ENCODE peak calls at places on chromosome 4, in eight cellular contexts. One of them, this sample, is unnamed. For H3K27me3, the result is how much of the 10 kb centered on the place peaks cover.

GRCh38 chr4:968221-968620 is 5.1 kb downstream of the DGKQ start:
- DNase-seq in MM.1S: no peak
- DNase-seq in Peyer's patch: no peak
- DNase-seq in tibial nerve: no peak
- DNase-seq in heart right ventricle: no peak
- DNase-seq in spleen: peak
- DNase-seq in ovary: no peak
- DNase-seq in psoas muscle: no peak
- DNase-seq in this sample: no peak

GRCh38 chr4:176273741-176274140 is 4.7 kb upstream of the ASB5 start:
- DNase-seq in psoas muscle: no peak
- DNase-seq in heart right ventricle: no peak
- DNase-seq in Peyer's patch: no peak
- DNase-seq in tibial nerve: no peak
- DNase-seq in MM.1S: no peak
- DNase-seq in ovary: no peak
- DNase-seq in spleen: no peak
- DNase-seq in this sample: no peak

GRCh38 chr4:910366-911091 is 21.6 kb downstream of the GAK start:
- DNase-seq in Peyer's patch: no peak
- DNase-seq in spleen: peak
- DNase-seq in MM.1S: no peak
- DNase-seq in psoas muscle: peak
- DNase-seq in ovary: no peak
- DNase-seq in tibial nerve: no peak
- DNase-seq in heart right ventricle: no peak
- DNase-seq in this sample: no peak

GRCh38 chr4:137749466-137749865 is 217.2 kb upstream of the PCDH18 start:
- DNase-seq in MM.1S: no peak
- DNase-seq in spleen: no peak
- DNase-seq in heart right ventricle: no peak
- DNase-seq in psoas muscle: no peak
- DNase-seq in Peyer's patch: no peak
- DNase-seq in ovary: no peak
- DNase-seq in tibial nerve: no peak
- DNase-seq in this sample: no peak

GRCh38 chr4:14375816-14376215 is 626.5 kb upstream of the CPEB2 start:
- DNase-seq in Peyer's patch: no peak
- DNase-seq in heart right ventricle: no peak
- DNase-seq in spleen: no peak
- DNase-seq in tibial nerve: no peak
- DNase-seq in ovary: no peak
- DNase-seq in psoas muscle: no peak
- DNase-seq in MM.1S: no peak
- DNase-seq in this sample: no peak

GRCh38 chr4:123986268-123986798 is 589.7 kb downstream of the SPRY1 start:
- DNase-seq in psoas muscle: peak
- DNase-seq in ovary: peak
- DNase-seq in MM.1S: no peak
- DNase-seq in spleen: no peak
- DNase-seq in Peyer's patch: no peak
- DNase-seq in tibial nerve: peak
- DNase-seq in heart right ventricle: peak
- DNase-seq in this sample: peak

GRCh38 chr4:121182296-121182695 is 18.2 kb upstream of the TNIP3 start:
- DNase-seq in ovary: no peak
- DNase-seq in spleen: no peak
- DNase-seq in tibial nerve: no peak
- DNase-seq in Peyer's patch: no peak
- DNase-seq in psoas muscle: no peak
- DNase-seq in heart right ventricle: no peak
- DNase-seq in MM.1S: peak
- DNase-seq in this sample: no peak

GRCh38 chr4:173527103-173527876 is 2.7 kb downstream of the HAND2 start:
- DNase-seq in spleen: no peak
- DNase-seq in tibial nerve: no peak
- DNase-seq in psoas muscle: no peak
- DNase-seq in MM.1S: no peak
- DNase-seq in heart right ventricle: no peak
- DNase-seq in Peyer's patch: no peak
- DNase-seq in ovary: peak
- DNase-seq in this sample: no peak

GRCh38 chr4:13539721-13540445 is 4.4 kb downstream of the NKX3-2 start:
- DNase-seq in ovary: no peak
- DNase-seq in heart right ventricle: no peak
- DNase-seq in MM.1S: peak
- DNase-seq in spleen: no peak
- DNase-seq in psoas muscle: no peak
- DNase-seq in tibial nerve: no peak
- DNase-seq in Peyer's patch: no peak
- DNase-seq in this sample: no peak

GRCh38 chr4:39825741-39826231 is 127.8 kb downstream of the UBE2K start:
- DNase-seq in spleen: no peak
- DNase-seq in ovary: no peak
- DNase-seq in heart right ventricle: no peak
- DNase-seq in Peyer's patch: no peak
- DNase-seq in MM.1S: no peak
- DNase-seq in psoas muscle: no peak
- DNase-seq in tibial nerve: no peak
- DNase-seq in this sample: no peak

GRCh38 chr4:113825272-113825671 is 63.7 kb upstream of the CAMK2D start:
- DNase-seq in Peyer's patch: no peak
- DNase-seq in tibial nerve: no peak
- DNase-seq in spleen: no peak
- DNase-seq in psoas muscle: no peak
- DNase-seq in ovary: no peak
- DNase-seq in heart right ventricle: no peak
- DNase-seq in MM.1S: peak
- DNase-seq in this sample: no peak

GRCh38 chr4:147456706-147457105 is 24.2 kb upstream of the EDNRA start:
- DNase-seq in tibial nerve: no peak
- DNase-seq in MM.1S: no peak
- DNase-seq in ovary: no peak
- DNase-seq in heart right ventricle: no peak
- DNase-seq in Peyer's patch: no peak
- DNase-seq in psoas muscle: no peak
- DNase-seq in spleen: no peak
- DNase-seq in this sample: no peak

GRCh38 chr4:52850406-52851119 is 11.6 kb upstream of the RASL11B start:
- DNase-seq in ovary: no peak
- DNase-seq in MM.1S: no peak
- DNase-seq in spleen: no peak
- DNase-seq in heart right ventricle: no peak
- DNase-seq in tibial nerve: no peak
- DNase-seq in psoas muscle: no peak
- DNase-seq in Peyer's patch: no peak
- DNase-seq in this sample: no peak

GRCh38 chr4:174595141-174595929 is 73.0 kb upstream of the HPGD start:
- DNase-seq in psoas muscle: no peak
- DNase-seq in tibial nerve: no peak
- DNase-seq in heart right ventricle: no peak
- DNase-seq in Peyer's patch: no peak
- DNase-seq in ovary: no peak
- DNase-seq in spleen: no peak
- DNase-seq in MM.1S: no peak
- DNase-seq in this sample: no peak

GRCh38 chr4:129377131-129377845 is 281.3 kb downstream of the C4orf33 start:
- DNase-seq in spleen: no peak
- DNase-seq in psoas muscle: no peak
- DNase-seq in heart right ventricle: no peak
- DNase-seq in ovary: no peak
- DNase-seq in tibial nerve: no peak
- DNase-seq in Peyer's patch: no peak
- DNase-seq in MM.1S: no peak
- DNase-seq in this sample: no peak

GRCh38 chr4:15420642-15421041 is 7.2 kb upstream of the C1QTNF7 start:
- DNase-seq in spleen: no peak
- DNase-seq in MM.1S: no peak
- DNase-seq in ovary: peak
- DNase-seq in Peyer's patch: no peak
- DNase-seq in tibial nerve: no peak
- DNase-seq in psoas muscle: no peak
- DNase-seq in heart right ventricle: no peak
- DNase-seq in this sample: no peak

GRCh38 chr4:110515676-110516075 is 39.7 kb downstream of the ENPEP start:
- DNase-seq in Peyer's patch: no peak
- DNase-seq in spleen: no peak
- DNase-seq in MM.1S: peak
- DNase-seq in heart right ventricle: no peak
- DNase-seq in ovary: no peak
- DNase-seq in psoas muscle: no peak
- DNase-seq in tibial nerve: no peak
- DNase-seq in this sample: no peak

GRCh38 chr4:33914386-33914785 is 2329.9 kb downstream of the ARAP2 start:
- DNase-seq in psoas muscle: no peak
- DNase-seq in ovary: no peak
- DNase-seq in heart right ventricle: no peak
- DNase-seq in MM.1S: no peak
- DNase-seq in spleen: no peak
- DNase-seq in Peyer's patch: no peak
- DNase-seq in tibial nerve: no peak
- DNase-seq in this sample: no peak

GRCh38 chr4:168550071-168550766 is 53.4 kb downstream of the PALLD start:
- DNase-seq in heart right ventricle: no peak
- DNase-seq in spleen: no peak
- DNase-seq in MM.1S: no peak
- DNase-seq in tibial nerve: no peak
- DNase-seq in Peyer's patch: no peak
- DNase-seq in psoas muscle: no peak
- DNase-seq in ovary: no peak
- DNase-seq in this sample: no peak

GRCh38 chr4:76523593-76523992 is 88.6 kb downstream of the SHROOM3 start:
- DNase-seq in ovary: no peak
- DNase-seq in spleen: no peak
- DNase-seq in Peyer's patch: no peak
- DNase-seq in MM.1S: no peak
- DNase-seq in heart right ventricle: peak
- DNase-seq in tibial nerve: no peak
- DNase-seq in psoas muscle: no peak
- DNase-seq in this sample: no peak

GRCh38 chr4:55475394-55476243 is 71.1 kb downstream of the CLOCK start:
- DNase-seq in psoas muscle: no peak
- DNase-seq in spleen: no peak
- DNase-seq in heart right ventricle: no peak
- DNase-seq in tibial nerve: no peak
- DNase-seq in Peyer's patch: no peak
- DNase-seq in ovary: no peak
- DNase-seq in MM.1S: no peak
- DNase-seq in this sample: no peak

GRCh38 chr4:78047366-78047765 is 9.8 kb upstream of the FRAS1 start:
- DNase-seq in heart right ventricle: no peak
- DNase-seq in ovary: no peak
- DNase-seq in Peyer's patch: no peak
- DNase-seq in spleen: no peak
- DNase-seq in MM.1S: no peak
- DNase-seq in tibial nerve: no peak
- DNase-seq in psoas muscle: no peak
- DNase-seq in this sample: no peak

GRCh38 chr4:153651041-153651960 is 32.8 kb upstream of the TLR2 start:
- DNase-seq in MM.1S: no peak
- DNase-seq in tibial nerve: peak
- DNase-seq in Peyer's patch: peak
- DNase-seq in psoas muscle: no peak
- DNase-seq in spleen: peak
- DNase-seq in ovary: no peak
- DNase-seq in heart right ventricle: peak
- DNase-seq in this sample: no peak

GRCh38 chr4:25290490-25291067 is 22.0 kb upstream of the ZCCHC4 start:
- DNase-seq in MM.1S: no peak
- DNase-seq in Peyer's patch: no peak
- DNase-seq in psoas muscle: no peak
- DNase-seq in spleen: no peak
- DNase-seq in tibial nerve: no peak
- DNase-seq in heart right ventricle: no peak
- DNase-seq in ovary: no peak
- DNase-seq in this sample: no peak
- H3K27me3 ChIP-seq in MM.1S: under half
- H3K27me3 ChIP-seq in Peyer's patch: under half
- H3K27me3 ChIP-seq in psoas muscle: under half
- H3K27me3 ChIP-seq in spleen: under half
- H3K27me3 ChIP-seq in tibial nerve: under half
- H3K27me3 ChIP-seq in heart right ventricle: under half
- H3K27me3 ChIP-seq in ovary: under half
- H3K27me3 ChIP-seq in this sample: under half

GRCh38 chr4:41164405-41164804 is 49.9 kb downstream of the APBB2 start:
- DNase-seq in psoas muscle: no peak
- DNase-seq in ovary: no peak
- DNase-seq in heart right ventricle: no peak
- DNase-seq in tibial nerve: no peak
- DNase-seq in spleen: no peak
- DNase-seq in Peyer's patch: no peak
- DNase-seq in MM.1S: no peak
- DNase-seq in this sample: no peak
- TF ChIP-seq CTCF in psoas muscle: no peak
- TF ChIP-seq CTCF in ovary: no peak
- TF ChIP-seq CTCF in heart right ventricle: no peak
- TF ChIP-seq CTCF in tibial nerve: no peak
- TF ChIP-seq CTCF in spleen: no peak
- TF ChIP-seq CTCF in Peyer's patch: no peak
- TF ChIP-seq CTCF in MM.1S: no peak
- TF ChIP-seq CTCF in this sample: no peak

DNA sequence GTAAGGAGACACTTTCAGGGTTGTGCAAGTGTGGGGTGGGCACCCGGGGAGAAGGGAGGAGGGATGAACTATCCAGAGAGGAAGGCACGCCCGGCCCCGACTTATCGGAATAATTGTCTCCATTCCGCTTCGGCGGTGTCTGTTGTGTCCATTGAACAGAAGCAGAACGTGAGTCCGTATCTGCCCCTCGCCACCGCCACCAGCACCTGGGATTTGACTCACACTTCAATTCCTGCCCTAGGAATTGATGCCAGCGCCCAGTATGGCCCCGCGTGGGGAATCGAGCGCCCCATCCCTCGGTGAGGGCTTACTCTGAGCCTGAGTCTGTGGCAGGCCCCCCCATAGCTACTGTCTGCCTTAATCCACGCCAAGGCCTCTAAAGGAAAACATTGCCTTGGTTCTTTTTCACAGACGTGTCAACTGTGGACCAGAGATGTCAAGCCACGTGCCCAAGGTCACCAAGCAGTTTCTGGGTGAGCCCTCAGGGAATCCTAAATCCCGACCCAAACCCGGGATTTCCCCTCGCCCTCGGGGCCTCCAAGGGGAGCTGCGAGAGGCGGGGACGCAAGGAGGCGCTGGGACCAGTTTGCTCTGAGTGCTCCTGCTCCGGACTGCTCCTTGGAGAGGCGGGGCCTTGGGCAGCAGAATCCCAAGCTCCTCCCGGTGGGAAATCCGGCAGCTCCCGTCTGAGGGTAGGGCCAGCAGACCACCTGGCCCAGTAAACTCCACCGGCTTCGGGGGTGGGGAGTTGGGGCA is 12.9 kb downstream of the MSX1 start:
- DNase-seq in spleen: no peak
- DNase-seq in tibial nerve: no peak
- DNase-seq in Peyer's patch: no peak
- DNase-seq in MM.1S: no peak
- DNase-seq in heart right ventricle: no peak
- DNase-seq in psoas muscle: no peak
- DNase-seq in ovary: no peak
- DNase-seq in this sample: no peak
- H3K4me3 ChIP-seq in spleen: no peak
- H3K4me3 ChIP-seq in tibial nerve: no peak
- H3K4me3 ChIP-seq in Peyer's patch: no peak
- H3K4me3 ChIP-seq in MM.1S: peak
- H3K4me3 ChIP-seq in heart right ventricle: no peak
- H3K4me3 ChIP-seq in psoas muscle: no peak
- H3K4me3 ChIP-seq in ovary: no peak
- H3K4me3 ChIP-seq in this sample: no peak

GRCh38 chr4:145939241-145939640 is 618 bp upstream of the ZNF827 start:
- DNase-seq in tibial nerve: no peak
- DNase-seq in Peyer's patch: no peak
- DNase-seq in ovary: no peak
- DNase-seq in psoas muscle: no peak
- DNase-seq in heart right ventricle: no peak
- DNase-seq in MM.1S: no peak
- DNase-seq in spleen: no peak
- DNase-seq in this sample: no peak
- H3K27me3 ChIP-seq in tibial nerve: under half
- H3K27me3 ChIP-seq in Peyer's patch: under half
- H3K27me3 ChIP-seq in ovary: under half
- H3K27me3 ChIP-seq in psoas muscle: under half
- H3K27me3 ChIP-seq in heart right ventricle: under half
- H3K27me3 ChIP-seq in MM.1S: under half
- H3K27me3 ChIP-seq in spleen: under half
- H3K27me3 ChIP-seq in this sample: under half